ENCODE peak calls at places on chromosomes 16 and 17, in six cellular contexts. I is transverse colon, S is gastrocnemius medialis, V is PC-3, P is heart right ventricle, C is cardiac muscle cell. Q is an unnamed sample.

GRCh38 chr17:68101992-68102758 is 66.6 kb downstream of the KPNA2 start:
- DNase-seq in S (no peak), C (peak), V (peak), P (peak), I (peak), Q (peak)

GRCh38 chr16:72172105-72173034 is at the start of gene PMFBP1:
- DNase-seq in C (no peak), P (no peak), I (peak), S (peak), V (peak), Q (peak)

GRCh38 chr16:65118866-65119265 is 3.0 kb downstream of the CDH11 start:
- DNase-seq in P (no peak), V (peak), I (no peak), S (no peak), C (no peak), Q (no peak)

GRCh38 chr17:40516581-40517285 is 15.3 kb upstream of the TNS4 start:
- DNase-seq in P (no peak), C (no peak), I (peak), S (peak), V (peak), Q (no peak)

GRCh38 chr16:62661435-62661834 is 625.2 kb upstream of the CDH8 start:
- DNase-seq in S (no peak), P (no peak), C (no peak), I (no peak), V (no peak), Q (no peak)

GRCh38 chr17:57892820-57893595 is 43.2 kb upstream of the MRPS23 start:
- DNase-seq in I (peak), C (peak), V (peak), S (peak), P (peak), Q (peak)

GRCh38 chr16:50202926-50203624 is 50.0 kb downstream of the TENT4B start:
- DNase-seq in C (peak), S (no peak), P (no peak), I (no peak), V (peak), Q (peak)

GRCh38 chr16:85461814-85462404 is 151.2 kb upstream of the GSE1 start:
- DNase-seq in V (no peak), P (peak), C (peak), S (no peak), I (no peak), Q (peak)

GRCh38 chr17:8922923-8923322 is 42.6 kb downstream of the PIK3R5 start:
- DNase-seq in P (no peak), I (no peak), V (no peak), S (no peak), C (no peak), Q (no peak)

GRCh38 chr17:27523712-27524111 is 67.5 kb downstream of the KSR1 start:
- DNase-seq in P (no peak), C (no peak), I (no peak), V (peak), S (no peak), Q (no peak)

GRCh38 chr16:80751167-80751566 is 53.2 kb downstream of the CDYL2 start:
- DNase-seq in I (no peak), C (no peak), P (no peak), S (no peak), V (peak), Q (peak)

GRCh38 chr16:23196577-23196976 is 14.0 kb downstream of the SCNN1G start:
- DNase-seq in I (no peak), P (no peak), V (no peak), C (no peak), S (no peak), Q (no peak)

GRCh38 chr17:64109400-64109799 is 20.5 kb downstream of the ERN1 start:
- DNase-seq in V (no peak), P (no peak), C (no peak), S (no peak), I (no peak), Q (no peak)

GRCh38 chr17:59149841-59150511 is 5.0 kb downstream of the SKA2 start:
- DNase-seq in V (peak), I (no peak), S (no peak), P (no peak), C (no peak), Q (no peak)

GRCh38 chr16:81711609-81712329 is 67.3 kb upstream of the PLCG2 start:
- DNase-seq in S (no peak), V (peak), C (no peak), P (no peak), I (peak), Q (peak)

GRCh38 chr17:37055511-37055910 is 106.8 kb downstream of the AATF start:
- DNase-seq in V (no peak), S (no peak), C (no peak), P (no peak), I (no peak), Q (no peak)

GRCh38 chr17:4934173-4934979 is 2.3 kb downstream of the GP1BA start:
- DNase-seq in I (peak), P (peak), S (no peak), V (peak), C (no peak), Q (peak)

GRCh38 chr17:50170662-50171370 is 5.0 kb downstream of the SGCA start:
- DNase-seq in C (no peak), I (no peak), S (peak), V (peak), P (no peak), Q (no peak)

GRCh38 chr16:88713568-88714419 is 7.5 kb downstream of the CTU2 start:
- DNase-seq in V (peak), C (no peak), P (no peak), I (no peak), S (no peak), Q (no peak)

GRCh38 chr16:31201511-31202401 is 804 bp downstream of the PYCARD start:
- DNase-seq in C (no peak), V (no peak), S (no peak), P (peak), I (peak), Q (no peak)

GRCh38 chr16:78543066-78543465 is 443.6 kb downstream of the WWOX start:
- DNase-seq in I (no peak), S (no peak), C (no peak), V (no peak), P (no peak), Q (no peak)

GRCh38 chr17:4663711-4664110 is 22.2 kb upstream of the ALOX15 start:
- DNase-seq in P (no peak), S (no peak), I (no peak), V (no peak), C (no peak), Q (no peak)

GRCh38 chr17:61650749-61651148 is 59.7 kb upstream of the NACA2 start:
- DNase-seq in I (no peak), P (no peak), C (no peak), S (no peak), V (no peak), Q (no peak)

GRCh38 chr17:32519769-32520701 is 33.2 kb downstream of the CDK5R1 start:
- DNase-seq in P (peak), I (peak), V (no peak), S (no peak), C (no peak), Q (no peak)

GRCh38 chr16:2016407-2016922 is 3.1 kb upstream of the NPW start:
- DNase-seq in V (no peak), P (peak), S (no peak), I (no peak), C (no peak), Q (no peak)

GRCh38 chr17:5557485-5557884 is 26.8 kb downstream of the NLRP1 start:
- DNase-seq in P (no peak), S (no peak), C (no peak), V (peak), I (no peak), Q (peak)

GRCh38 chr17:38609280-38610031 is 3.7 kb upstream of the SRCIN1 start:
- DNase-seq in S (no peak), I (no peak), P (no peak), C (no peak), V (no peak), Q (no peak)

GRCh38 chr16:84526794-84527485 is 22.5 kb upstream of the MEAK7 start:
- DNase-seq in C (no peak), V (no peak), I (no peak), S (peak), P (peak), Q (no peak)

GRCh38 chr17:18079543-18079942 is 8.2 kb upstream of the DRG2 start:
- DNase-seq in I (no peak), C (no peak), S (no peak), P (no peak), V (no peak), Q (no peak)

GRCh38 chr17:18089613-18090012 is 1.9 kb downstream of the DRG2 start:
- DNase-seq in S (no peak), C (no peak), P (no peak), V (no peak), I (no peak), Q (no peak)

GRCh38 chr17:18087610-18088491 is at the start of gene DRG2:
- DNase-seq in S (peak), I (peak), P (peak), V (peak), C (peak), Q (peak)

DNA sequence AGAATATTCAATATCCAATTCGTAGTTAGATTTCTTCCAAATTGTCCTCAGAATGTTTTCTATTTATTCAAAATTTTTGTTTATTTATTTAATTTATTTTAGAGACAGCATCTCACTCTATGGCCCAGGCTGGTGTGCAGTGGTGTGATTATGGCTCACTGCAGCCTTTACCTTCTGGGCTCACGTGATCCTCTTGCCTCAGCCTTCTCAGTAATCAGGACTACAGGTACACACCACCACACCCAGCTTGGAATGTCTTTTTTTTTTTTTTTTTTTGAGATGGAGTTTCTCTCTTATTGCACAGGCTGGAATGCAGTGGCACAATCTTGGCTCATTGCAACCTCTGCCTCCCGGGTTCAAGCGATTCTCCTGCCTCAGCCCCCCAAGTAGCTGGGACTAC is 3.5 kb upstream of the DRG2 start:
- DNase-seq in S (no peak), P (no peak), V (no peak), C (no peak), I (no peak), Q (no peak)
- TF ChIP-seq CTCF in S (no peak), P (no peak), V (no peak), C (no peak), I (no peak), Q (no peak)

GRCh38 chr17:75869282-75870141 is 8.9 kb downstream of the TRIM47 start:
- DNase-seq in V (no peak), P (peak), I (peak), C (no peak), S (peak), Q (peak)
- H3K4me3 ChIP-seq in V (no peak), P (peak), I (peak), C (no peak), S (no peak), Q (peak)

DNA sequence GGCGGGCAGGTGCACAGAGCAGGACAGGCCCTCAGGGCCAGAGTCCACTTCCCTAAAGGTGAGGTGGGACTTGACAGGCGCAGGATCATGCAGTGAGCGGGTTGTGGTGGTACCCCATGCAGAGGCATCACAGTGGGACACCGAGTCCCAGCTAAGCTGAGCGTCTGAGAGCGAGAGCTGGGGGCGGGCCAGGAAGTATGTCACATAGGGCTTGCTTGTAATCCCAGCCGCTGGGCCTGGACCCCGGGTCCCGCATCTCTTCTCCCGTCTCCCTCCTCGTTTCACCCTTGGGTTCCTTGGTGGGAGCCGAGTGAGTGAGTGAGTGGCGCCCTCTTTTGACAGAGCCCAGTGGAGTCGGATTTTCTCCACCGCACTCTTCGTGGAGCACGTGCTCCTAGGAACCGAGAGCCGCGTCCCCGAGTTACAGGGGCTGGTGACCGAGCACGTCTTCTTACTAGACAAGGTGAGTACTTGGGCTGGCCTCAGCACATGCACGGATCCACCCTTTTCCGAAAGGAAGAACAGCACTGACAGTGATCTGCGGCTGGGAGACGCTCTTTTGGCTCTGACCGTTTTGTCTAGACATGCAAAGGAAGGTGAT is 50.8 kb upstream of the ENDOV start:
- DNase-seq in V (peak), P (no peak), S (no peak), I (no peak), C (peak), Q (no peak)
- TF ChIP-seq CTCF in V (peak), P (peak), S (no peak), I (no peak), C (peak), Q (peak)

DNA sequence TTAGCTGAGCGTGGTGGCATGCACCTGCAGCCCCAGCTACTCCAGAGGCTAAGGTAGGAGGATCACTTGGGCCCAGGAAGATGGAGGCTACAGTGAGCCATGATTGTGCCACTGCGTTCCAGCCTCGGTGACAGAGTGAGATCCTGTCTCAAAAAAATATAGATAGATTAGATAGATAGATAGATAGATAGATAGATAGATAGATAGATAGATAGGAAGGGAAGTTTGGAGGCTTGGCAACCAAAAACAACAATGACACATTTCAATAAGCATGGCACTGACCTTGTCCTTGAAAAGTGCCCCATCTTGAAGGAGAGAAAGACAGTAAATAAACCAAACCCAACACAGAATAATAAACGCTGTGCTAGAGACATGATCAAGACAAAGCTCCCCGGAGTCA is 57.6 kb upstream of the FA2H start:
- DNase-seq in V (no peak), C (no peak), I (no peak), S (no peak), P (no peak), Q (no peak)
- H3K4me3 ChIP-seq in V (no peak), C (no peak), I (no peak), S (no peak), P (no peak), Q (no peak)

GRCh38 chr17:35660902-35661301 is 70.5 kb upstream of the RASL10B start:
- DNase-seq in I (no peak), P (no peak), V (no peak), C (peak), S (no peak), Q (no peak)
- TF ChIP-seq CTCF in I (no peak), P (peak), V (no peak), C (peak), S (peak), Q (no peak)

DNA sequence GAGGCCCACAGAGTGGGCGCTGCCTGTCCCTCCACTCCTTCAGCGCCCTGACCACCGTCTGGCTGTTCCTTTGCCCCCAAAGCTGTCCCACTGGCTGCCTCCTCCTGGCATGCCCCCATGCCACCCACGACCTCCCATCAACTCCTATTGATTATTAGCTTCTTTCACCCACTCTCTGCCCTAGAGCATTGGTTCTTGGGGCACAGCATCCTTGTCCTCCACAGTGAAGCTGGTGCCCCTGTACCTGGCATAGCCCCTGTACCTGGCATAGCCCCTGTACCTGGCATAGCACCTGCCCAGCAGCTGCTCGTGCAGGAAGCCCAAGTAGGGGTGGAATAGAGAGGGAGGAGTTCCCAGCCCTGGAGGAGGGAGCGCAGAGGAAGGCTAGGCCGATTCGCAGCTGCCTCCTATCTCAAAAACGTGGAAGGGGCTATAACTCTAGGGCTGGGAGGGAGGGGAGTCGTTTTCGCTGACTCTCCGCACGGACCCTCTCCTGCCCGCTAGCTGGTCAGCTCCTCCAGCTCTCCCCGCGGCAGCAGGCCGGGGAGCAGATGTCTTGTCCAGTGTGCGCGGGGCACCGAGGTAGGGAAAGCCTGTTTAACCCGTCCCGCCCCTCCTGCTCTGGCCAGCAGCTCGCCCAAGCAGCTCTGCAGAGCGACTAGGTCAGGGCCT is 5.7 kb upstream of the ACTG1 start:
- DNase-seq in C (peak), V (peak), I (peak), S (no peak), P (no peak), Q (no peak)
- H3K4me3 ChIP-seq in C (no peak), V (peak), I (peak), S (peak), P (peak), Q (peak)

GRCh38 chr16:56203052-56203451 is 11.8 kb downstream of the GNAO1 start:
- DNase-seq in S (no peak), I (peak), V (no peak), P (peak), C (no peak), Q (no peak)
- TF ChIP-seq CTCF in S (no peak), I (no peak), V (no peak), P (peak), C (peak), Q (peak)

DNA sequence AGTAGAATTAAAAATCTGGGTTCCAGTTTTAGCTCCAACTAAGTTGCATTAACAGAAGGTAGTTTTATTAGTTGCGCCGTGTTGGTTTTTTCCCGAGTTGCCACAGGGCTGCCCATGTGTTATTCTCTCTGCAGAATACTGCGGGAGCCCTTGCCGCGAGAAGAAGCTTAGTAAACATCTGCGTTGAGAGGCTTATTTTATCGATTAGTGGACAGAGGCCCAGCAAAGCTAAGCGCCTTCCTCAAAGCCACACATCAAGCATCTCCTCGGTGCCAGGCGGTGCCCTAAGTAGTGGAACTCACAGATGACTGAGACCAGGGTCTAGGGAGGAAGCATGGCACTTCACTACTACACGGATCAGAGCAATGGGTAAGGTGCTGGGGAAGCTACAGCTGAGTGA is 212.3 kb upstream of the IRX5 start:
- DNase-seq in S (no peak), C (no peak), I (no peak), V (no peak), P (no peak), Q (no peak)
- H3K4me3 ChIP-seq in S (no peak), C (no peak), I (no peak), V (no peak), P (no peak), Q (no peak)

GRCh38 chr16:11297492-11298142 is 16.5 kb upstream of the PRM1 start:
- DNase-seq in C (peak), V (no peak), I (peak), P (peak), S (peak), Q (peak)
- TF ChIP-seq CTCF in C (no peak), V (no peak), I (no peak), P (no peak), S (no peak), Q (no peak)